ENCODE peak calls at places on chromosomes 3 and 15, in seven cellular contexts. S is stimulated activated CD8-positive, alpha-beta memory T cell treated with anti-CD3 and anti-CD28 coated beads, Interleukin-4, amount 100 ng/mL, for 24 hours; R is choroid plexus epithelial cell; F is HEK293T; G is RPMI8226; D is tibial nerve; B is A673. L is an unnamed sample.

GRCh38 chr15:55823191-55823670 is 80.3 kb upstream of the PRTG start:
- DNase-seq in G (no peak), B (peak; percentile 86), F (peak; percentile 36), S (no peak), D (peak; percentile 15), R (peak; percentile 93), L (peak; percentile 93)

GRCh38 chr3:49717539-49718418 is 1.7 kb downstream of the AMIGO3 start:
- DNase-seq in D (no peak), G (no peak), S (no peak), R (no peak), F (no peak), B (no peak), L (no peak)

GRCh38 chr3:124986153-124987143 is 51.9 kb upstream of the MUC13 start:
- DNase-seq in D (no peak), F (peak; percentile 26), B (peak; percentile 89), S (no peak), G (no peak), R (peak; percentile 69), L (peak; percentile 94)

GRCh38 chr3:58474967-58475578 is 16.8 kb upstream of the KCTD6 start:
- DNase-seq in G (no peak), F (no peak), R (no peak), D (no peak), S (no peak), B (no peak), L (no peak)

GRCh38 chr15:52256366-52256765 is 39.2 kb downstream of the MYO5C start:
- DNase-seq in F (peak; percentile 61), R (peak; percentile 90), G (peak; percentile 88), B (peak; percentile 82), D (peak; percentile 86), S (peak; percentile 49), L (peak; percentile 89)

GRCh38 chr3:22977042-22977441 is 226.1 kb upstream of the UBE2E2 start:
- DNase-seq in B (no peak), S (no peak), R (no peak), G (no peak), F (no peak), D (no peak), L (no peak)

GRCh38 chr15:80506494-80506893 is 102.3 kb downstream of the ARNT2 start:
- DNase-seq in B (no peak), D (no peak), R (no peak), S (no peak), F (no peak), G (no peak), L (no peak)

GRCh38 chr15:71304681-71305080 is 189.4 kb downstream of the THSD4 start:
- DNase-seq in R (no peak), B (no peak), F (no peak), D (no peak), G (no peak), S (no peak), L (peak; percentile 62)

GRCh38 chr3:63523100-63523499 is 129.4 kb upstream of the SNTN start:
- DNase-seq in B (no peak), F (no peak), R (no peak), G (no peak), S (no peak), D (no peak), L (no peak)

GRCh38 chr3:177881330-177881729 is 654.9 kb upstream of the KCNMB2 start:
- DNase-seq in S (no peak), R (no peak), D (no peak), F (no peak), G (no peak), B (no peak), L (no peak)

GRCh38 chr3:129313415-129313982 is 34.8 kb downstream of the HMCES start:
- DNase-seq in R (peak; percentile 22), D (no peak), F (no peak), S (no peak), G (peak; percentile 28), B (no peak), L (no peak)

L was measured in fibroblast of the aortic adventitia.